ENCODE peak calls at places on chromosomes 1 and 21, in five cellular contexts. One of them, this sample, is unnamed.

GRCh38 chr1:115647919-115648597 is 6.3 kb downstream of the VANGL1 start:
- DNase-seq in astrocyte of the spinal cord: no peak
- DNase-seq in BJ: no peak
- DNase-seq in Peyer's patch: no peak
- DNase-seq in CD4-positive, alpha-beta T cell: no peak
- DNase-seq in this sample: no peak

GRCh38 chr1:67463298-67463960 is 33.2 kb upstream of the SERBP1 start:
- DNase-seq in astrocyte of the spinal cord: peak; percentile 19
- DNase-seq in BJ: no peak
- DNase-seq in Peyer's patch: no peak
- DNase-seq in CD4-positive, alpha-beta T cell: no peak
- DNase-seq in this sample: no peak

GRCh38 chr1:172498858-172499257 is 34.1 kb upstream of the SUCO start:
- DNase-seq in astrocyte of the spinal cord: no peak
- DNase-seq in BJ: no peak
- DNase-seq in Peyer's patch: no peak
- DNase-seq in CD4-positive, alpha-beta T cell: no peak
- DNase-seq in this sample: no peak

GRCh38 chr1:155049651-155050559 is 1.2 kb upstream of the ADAM15 start:
- DNase-seq in astrocyte of the spinal cord: peak; percentile 27
- DNase-seq in BJ: no peak
- DNase-seq in Peyer's patch: no peak
- DNase-seq in CD4-positive, alpha-beta T cell: no peak
- DNase-seq in this sample: no peak

GRCh38 chr1:12184008-12184681 is 17.4 kb downstream of the TNFRSF1B start:
- DNase-seq in astrocyte of the spinal cord: peak; percentile 92
- DNase-seq in BJ: no peak
- DNase-seq in Peyer's patch: peak; percentile 54
- DNase-seq in CD4-positive, alpha-beta T cell: no peak
- DNase-seq in this sample: peak; percentile 96

GRCh38 chr1:54004481-54005049 is 13.4 kb downstream of the LDLRAD1 start:
- DNase-seq in astrocyte of the spinal cord: no peak
- DNase-seq in BJ: no peak
- DNase-seq in Peyer's patch: no peak
- DNase-seq in CD4-positive, alpha-beta T cell: no peak
- DNase-seq in this sample: no peak

GRCh38 chr1:235050911-235051360 is 77.7 kb downstream of the TOMM20 start:
- DNase-seq in astrocyte of the spinal cord: peak; percentile 56
- DNase-seq in BJ: no peak
- DNase-seq in Peyer's patch: no peak
- DNase-seq in CD4-positive, alpha-beta T cell: no peak
- DNase-seq in this sample: no peak

GRCh38 chr1:81560629-81561028 is 240.1 kb upstream of the ADGRL2 start:
- DNase-seq in astrocyte of the spinal cord: no peak
- DNase-seq in BJ: no peak
- DNase-seq in Peyer's patch: no peak
- DNase-seq in CD4-positive, alpha-beta T cell: no peak
- DNase-seq in this sample: no peak

GRCh38 chr1:25689686-25690381 is 73.2 kb downstream of the MAN1C1 start:
- DNase-seq in astrocyte of the spinal cord: no peak
- DNase-seq in BJ: no peak
- DNase-seq in Peyer's patch: no peak
- DNase-seq in CD4-positive, alpha-beta T cell: peak; percentile 12
- DNase-seq in this sample: no peak

GRCh38 chr21:42535602-42536171 is 22.0 kb downstream of the SLC37A1 start:
- DNase-seq in astrocyte of the spinal cord: no peak
- DNase-seq in BJ: no peak
- DNase-seq in Peyer's patch: peak; percentile 79
- DNase-seq in CD4-positive, alpha-beta T cell: no peak
- DNase-seq in this sample: no peak

GRCh38 chr1:110209715-110210603 is at the start of gene KCNC4:
- DNase-seq in astrocyte of the spinal cord: peak; percentile 27
- DNase-seq in BJ: peak; percentile 36
- DNase-seq in Peyer's patch: peak; percentile 90
- DNase-seq in CD4-positive, alpha-beta T cell: peak; percentile 92
- DNase-seq in this sample: peak; percentile 88

GRCh38 chr1:30044745-30045144 is 678.6 kb downstream of the MATN1 start:
- DNase-seq in astrocyte of the spinal cord: no peak
- DNase-seq in BJ: no peak
- DNase-seq in Peyer's patch: no peak
- DNase-seq in CD4-positive, alpha-beta T cell: no peak
- DNase-seq in this sample: no peak

GRCh38 chr21:45100866-45101265 is 26.5 kb downstream of the ADARB1 start:
- DNase-seq in astrocyte of the spinal cord: no peak
- DNase-seq in BJ: no peak
- DNase-seq in Peyer's patch: no peak
- DNase-seq in CD4-positive, alpha-beta T cell: no peak
- DNase-seq in this sample: no peak

GRCh38 chr1:38292969-38293368 is 246.4 kb upstream of the POU3F1 start:
- DNase-seq in astrocyte of the spinal cord: no peak
- DNase-seq in BJ: no peak
- DNase-seq in Peyer's patch: no peak
- DNase-seq in CD4-positive, alpha-beta T cell: no peak
- DNase-seq in this sample: no peak

GRCh38 chr1:203327684-203328457 is 22.6 kb downstream of the BTG2 start:
- DNase-seq in astrocyte of the spinal cord: peak; percentile 49
- DNase-seq in BJ: no peak
- DNase-seq in Peyer's patch: peak; percentile 79
- DNase-seq in CD4-positive, alpha-beta T cell: peak; percentile 66
- DNase-seq in this sample: peak; percentile 66

GRCh38 chr1:168582690-168583325 is 6.4 kb downstream of the XCL1 start:
- DNase-seq in astrocyte of the spinal cord: peak; percentile 30
- DNase-seq in BJ: no peak
- DNase-seq in Peyer's patch: no peak
- DNase-seq in CD4-positive, alpha-beta T cell: no peak
- DNase-seq in this sample: no peak

GRCh38 chr1:36326499-36326898 is 3.1 kb upstream of the EVA1B start:
- DNase-seq in astrocyte of the spinal cord: no peak
- DNase-seq in BJ: no peak
- DNase-seq in Peyer's patch: no peak
- DNase-seq in CD4-positive, alpha-beta T cell: no peak
- DNase-seq in this sample: no peak

GRCh38 chr1:216815239-216815955 is 92.2 kb upstream of the ESRRG start:
- DNase-seq in astrocyte of the spinal cord: peak; percentile 34
- DNase-seq in BJ: no peak
- DNase-seq in Peyer's patch: no peak
- DNase-seq in CD4-positive, alpha-beta T cell: no peak
- DNase-seq in this sample: no peak

GRCh38 chr1:31364561-31365255 is 8.2 kb downstream of the FABP3 start:
- DNase-seq in astrocyte of the spinal cord: peak; percentile 16
- DNase-seq in BJ: no peak
- DNase-seq in Peyer's patch: no peak
- DNase-seq in CD4-positive, alpha-beta T cell: no peak
- DNase-seq in this sample: no peak

GRCh38 chr21:26949830-26950229 is 17.1 kb downstream of the ADAMTS5 start:
- DNase-seq in astrocyte of the spinal cord: no peak
- DNase-seq in BJ: no peak
- DNase-seq in Peyer's patch: no peak
- DNase-seq in CD4-positive, alpha-beta T cell: no peak
- DNase-seq in this sample: no peak

GRCh38 chr1:215636258-215636965 is 69.3 kb downstream of the KCTD3 start:
- DNase-seq in astrocyte of the spinal cord: no peak
- DNase-seq in BJ: peak; percentile 50
- DNase-seq in Peyer's patch: no peak
- DNase-seq in CD4-positive, alpha-beta T cell: no peak
- DNase-seq in this sample: no peak

GRCh38 chr1:22291494-22291893 is 148.6 kb upstream of the WNT4 start:
- DNase-seq in astrocyte of the spinal cord: no peak
- DNase-seq in BJ: no peak
- DNase-seq in Peyer's patch: no peak
- DNase-seq in CD4-positive, alpha-beta T cell: no peak
- DNase-seq in this sample: no peak

GRCh38 chr1:43836267-43836951 is 97.2 kb upstream of the ARTN start:
- DNase-seq in astrocyte of the spinal cord: peak; percentile 33
- DNase-seq in BJ: no peak
- DNase-seq in Peyer's patch: peak; percentile 85
- DNase-seq in CD4-positive, alpha-beta T cell: peak; percentile 78
- DNase-seq in this sample: no peak

GRCh38 chr1:35173516-35174224 is 19.3 kb downstream of the SFPQ start:
- DNase-seq in astrocyte of the spinal cord: no peak
- DNase-seq in BJ: no peak
- DNase-seq in Peyer's patch: no peak
- DNase-seq in CD4-positive, alpha-beta T cell: no peak
- DNase-seq in this sample: no peak

GRCh38 chr1:52520149-52520548 is 32.7 kb downstream of the TUT4 start:
- DNase-seq in astrocyte of the spinal cord: peak; percentile 53
- DNase-seq in BJ: no peak
- DNase-seq in Peyer's patch: no peak
- DNase-seq in CD4-positive, alpha-beta T cell: no peak
- DNase-seq in this sample: no peak

DNA sequence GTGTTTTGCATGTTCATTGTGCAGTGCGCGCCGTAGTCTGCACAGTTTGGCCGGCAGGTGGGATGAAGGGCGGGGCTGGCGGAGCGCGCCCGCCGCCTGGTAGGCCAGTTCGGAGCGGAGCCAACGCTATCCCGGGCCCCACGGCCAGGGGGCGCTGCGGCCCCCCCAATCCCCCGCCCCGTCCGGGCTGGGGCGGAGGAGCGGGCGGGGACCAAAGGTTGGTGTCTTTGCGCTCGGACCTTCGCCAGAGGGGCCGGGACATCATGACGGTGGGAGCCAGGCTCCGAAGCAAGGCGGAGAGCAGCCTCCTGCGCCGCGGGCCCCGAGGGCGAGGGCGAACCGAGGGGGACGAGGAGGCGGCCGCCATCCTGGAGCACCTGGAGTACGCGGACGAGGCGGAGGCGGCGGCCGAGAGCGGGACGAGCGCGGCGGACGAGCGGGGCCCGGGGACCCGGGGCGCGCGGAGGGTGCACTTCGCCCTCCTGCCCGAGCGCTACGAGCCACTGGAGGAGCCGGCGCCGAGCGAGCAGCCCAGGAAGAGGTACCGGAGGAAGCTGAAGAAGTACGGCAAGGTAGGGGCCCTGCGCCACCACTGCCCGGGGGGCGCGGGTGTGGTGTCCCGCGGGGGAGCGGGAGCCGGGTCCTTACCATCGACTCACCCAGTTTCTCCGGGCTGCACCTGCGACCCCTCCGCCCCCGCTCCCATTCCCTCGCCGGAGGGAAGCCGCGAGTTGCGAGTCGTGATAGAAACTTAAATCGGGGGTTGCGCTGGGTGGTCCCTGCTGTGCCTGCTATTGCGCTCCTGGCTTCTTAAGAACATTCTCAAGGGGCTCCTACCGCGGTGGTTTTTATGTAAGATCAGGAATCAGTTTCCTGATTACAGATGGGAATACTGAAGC is at the start of gene C1orf115:
- DNase-seq in astrocyte of the spinal cord: peak; percentile 40
- DNase-seq in BJ: no peak
- DNase-seq in Peyer's patch: peak; percentile 68
- DNase-seq in CD4-positive, alpha-beta T cell: peak; percentile 68
- DNase-seq in this sample: no peak
- TF ChIP-seq CTCF in astrocyte of the spinal cord: peak; percentile 84
- TF ChIP-seq CTCF in BJ: peak; percentile 78
- TF ChIP-seq CTCF in Peyer's patch: peak; percentile 88
- TF ChIP-seq CTCF in CD4-positive, alpha-beta T cell: peak; percentile 80
- TF ChIP-seq CTCF in this sample: peak; percentile 100

GRCh38 chr1:223175032-223175431 is 32.0 kb upstream of the TLR5 start:
- DNase-seq in astrocyte of the spinal cord: no peak
- DNase-seq in BJ: no peak
- DNase-seq in Peyer's patch: no peak
- DNase-seq in CD4-positive, alpha-beta T cell: no peak
- DNase-seq in this sample: no peak
- TF ChIP-seq CTCF in astrocyte of the spinal cord: no peak
- TF ChIP-seq CTCF in BJ: peak; percentile 12
- TF ChIP-seq CTCF in Peyer's patch: no peak
- TF ChIP-seq CTCF in CD4-positive, alpha-beta T cell: no peak
- TF ChIP-seq CTCF in this sample: peak; percentile 21

GRCh38 chr21:38511662-38512243 is 13.5 kb upstream of the ERG start:
- DNase-seq in astrocyte of the spinal cord: no peak
- DNase-seq in BJ: no peak
- DNase-seq in Peyer's patch: no peak
- DNase-seq in CD4-positive, alpha-beta T cell: no peak
- DNase-seq in this sample: no peak
- TF ChIP-seq CTCF in astrocyte of the spinal cord: no peak
- TF ChIP-seq CTCF in BJ: no peak
- TF ChIP-seq CTCF in Peyer's patch: no peak
- TF ChIP-seq CTCF in CD4-positive, alpha-beta T cell: no peak
- TF ChIP-seq CTCF in this sample: no peak

GRCh38 chr21:41379901-41380300 is 18.1 kb downstream of the MX2 start:
- DNase-seq in astrocyte of the spinal cord: no peak
- DNase-seq in BJ: no peak
- DNase-seq in Peyer's patch: no peak
- DNase-seq in CD4-positive, alpha-beta T cell: no peak
- DNase-seq in this sample: no peak

GRCh38 chr21:41375875-41376274 is 14.0 kb downstream of the MX2 start:
- DNase-seq in astrocyte of the spinal cord: no peak
- DNase-seq in BJ: no peak
- DNase-seq in Peyer's patch: no peak
- DNase-seq in CD4-positive, alpha-beta T cell: no peak
- DNase-seq in this sample: no peak

GRCh38 chr21:41381731-41382130 is 19.9 kb downstream of the MX2 start:
- DNase-seq in astrocyte of the spinal cord: no peak
- DNase-seq in BJ: no peak
- DNase-seq in Peyer's patch: no peak
- DNase-seq in CD4-positive, alpha-beta T cell: no peak
- DNase-seq in this sample: no peak

GRCh38 chr21:41377715-41378114 is 15.9 kb downstream of the MX2 start:
- DNase-seq in astrocyte of the spinal cord: no peak
- DNase-seq in BJ: no peak
- DNase-seq in Peyer's patch: no peak
- DNase-seq in CD4-positive, alpha-beta T cell: no peak
- DNase-seq in this sample: no peak

GRCh38 chr21:41378849-41379248 is 17.0 kb downstream of the MX2 start:
- DNase-seq in astrocyte of the spinal cord: no peak
- DNase-seq in BJ: no peak
- DNase-seq in Peyer's patch: no peak
- DNase-seq in CD4-positive, alpha-beta T cell: no peak
- DNase-seq in this sample: no peak
- TF ChIP-seq CTCF in astrocyte of the spinal cord: no peak
- TF ChIP-seq CTCF in BJ: no peak
- TF ChIP-seq CTCF in Peyer's patch: no peak
- TF ChIP-seq CTCF in CD4-positive, alpha-beta T cell: no peak
- TF ChIP-seq CTCF in this sample: no peak

GRCh38 chr1:39917825-39918224 is 16.1 kb upstream of the MYCL start:
- DNase-seq in astrocyte of the spinal cord: no peak
- DNase-seq in BJ: no peak
- DNase-seq in Peyer's patch: no peak
- DNase-seq in CD4-positive, alpha-beta T cell: no peak
- DNase-seq in this sample: no peak

GRCh38 chr1:39915499-39916129 is 13.9 kb upstream of the MYCL start:
- DNase-seq in astrocyte of the spinal cord: no peak
- DNase-seq in BJ: no peak
- DNase-seq in Peyer's patch: no peak
- DNase-seq in CD4-positive, alpha-beta T cell: no peak
- DNase-seq in this sample: no peak

GRCh38 chr1:39922139-39922757 is 20.5 kb upstream of the MYCL start:
- DNase-seq in astrocyte of the spinal cord: no peak
- DNase-seq in BJ: no peak
- DNase-seq in Peyer's patch: no peak
- DNase-seq in CD4-positive, alpha-beta T cell: no peak
- DNase-seq in this sample: no peak

DNA sequence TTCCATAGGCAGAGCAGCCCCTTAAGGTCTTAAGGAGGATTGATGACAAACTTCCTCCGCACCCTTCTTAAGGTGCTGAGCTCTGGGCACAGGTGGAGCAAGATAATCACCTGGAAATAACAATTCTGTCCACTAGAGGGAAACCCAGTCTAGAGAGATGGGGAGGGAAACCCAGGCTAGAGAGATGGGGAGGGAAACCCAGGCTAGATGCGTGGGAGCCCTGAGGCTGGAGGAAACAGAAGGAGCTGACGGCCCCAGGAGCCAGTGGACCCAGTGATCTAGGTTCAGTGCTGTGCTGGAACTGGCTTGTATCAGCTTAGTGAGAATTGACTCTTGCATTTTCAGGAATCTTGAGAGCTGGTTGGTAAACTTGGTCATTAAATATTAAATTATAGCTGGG is 17.8 kb upstream of the MYCL start:
- DNase-seq in astrocyte of the spinal cord: peak; percentile 28
- DNase-seq in BJ: no peak
- DNase-seq in Peyer's patch: no peak
- DNase-seq in CD4-positive, alpha-beta T cell: peak; percentile 9
- DNase-seq in this sample: peak; percentile 58
- TF ChIP-seq CTCF in astrocyte of the spinal cord: peak; percentile 53
- TF ChIP-seq CTCF in BJ: peak; percentile 62
- TF ChIP-seq CTCF in Peyer's patch: peak; percentile 36
- TF ChIP-seq CTCF in CD4-positive, alpha-beta T cell: peak; percentile 70
- TF ChIP-seq CTCF in this sample: peak; percentile 87

This sample was measured in CD14-positive monocyte.